ENCODE peak calls at places on chromosomes 1 and 21, in five cellular contexts. S is astrocyte, P is hepatocyte, Y is MM.1S, Z is HepG2. O is an unnamed sample.

GRCh38 chr21:44941567-44941966 is 1.7 kb downstream of the SLX9 start:
- DNase-seq in S (no peak), P (no peak), Y (no peak), Z (no peak), O (no peak)

GRCh38 chr1:43711049-43711448 is 3.7 kb downstream of the ST3GAL3 start:
- DNase-seq in S (peak; percentile 83), Y (no peak), Z (no peak), P (no peak), O (no peak)

GRCh38 chr21:31198575-31198974 is 145.5 kb downstream of the TIAM1 start:
- DNase-seq in Z (peak; percentile 30), Y (peak; percentile 62), P (peak; percentile 63), S (peak; percentile 23), O (peak; percentile 48)

GRCh38 chr1:181044449-181044966 is 10.7 kb downstream of the MR1 start:
- DNase-seq in Z (peak; percentile 82), Y (no peak), S (no peak), P (peak; percentile 85), O (peak; percentile 17)

GRCh38 chr1:226964068-226964425 is 24.0 kb downstream of the COQ8A start:
- DNase-seq in P (no peak), Z (no peak), Y (no peak), S (no peak), O (no peak)

GRCh38 chr1:203025721-203026665 is at the start of gene PPFIA4:
- DNase-seq in S (peak; percentile 39), P (peak; percentile 97), Z (no peak), Y (peak; percentile 94), O (peak; percentile 47)

GRCh38 chr1:8464377-8464776 is 146.5 kb downstream of the SLC45A1 start:
- DNase-seq in P (no peak), Y (no peak), S (no peak), Z (no peak), O (no peak)

GRCh38 chr1:209720326-209720725 is 15.7 kb downstream of the HSD11B1 start:
- DNase-seq in Y (no peak), S (no peak), Z (no peak), P (no peak), O (no peak)

GRCh38 chr21:39105341-39105765 is 77.9 kb downstream of the PSMG1 start:
- DNase-seq in S (no peak), Y (no peak), P (no peak), Z (peak; percentile 76), O (no peak)

GRCh38 chr1:7299994-7300393 is 471.1 kb upstream of the VAMP3 start:
- DNase-seq in S (peak; percentile 88), Z (no peak), Y (no peak), P (peak; percentile 30), O (no peak)

GRCh38 chr1:30538906-30539855 is 184.2 kb downstream of the MATN1 start:
- DNase-seq in Y (no peak), S (no peak), Z (no peak), P (no peak), O (no peak)

GRCh38 chr1:89356658-89357400 is 7.0 kb upstream of the GBP6 start:
- DNase-seq in Z (peak; percentile 89), S (peak; percentile 42), Y (no peak), P (peak; percentile 31), O (no peak)

DNA sequence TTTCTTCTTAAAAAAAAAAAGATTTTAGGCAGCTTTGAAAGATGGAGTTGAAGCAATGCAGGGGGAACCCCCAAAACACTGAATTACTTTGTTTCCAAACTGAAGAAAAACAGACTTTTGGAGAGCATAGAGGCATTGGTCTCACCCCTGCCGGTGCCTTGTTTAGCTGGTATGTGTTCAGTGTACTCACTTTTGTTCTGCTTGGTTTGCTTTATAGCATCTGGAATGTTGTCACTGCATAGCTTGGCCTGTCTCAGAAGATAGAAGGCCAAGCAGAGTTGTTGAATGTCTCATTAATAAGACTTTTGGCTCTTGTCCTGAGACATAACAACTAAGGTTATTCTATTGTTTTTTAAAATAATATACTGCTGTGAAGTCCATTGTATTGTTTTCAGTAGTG is 6.9 kb downstream of the THRAP3 start:
- DNase-seq in P (no peak), S (peak; percentile 31), Z (no peak), Y (no peak), O (no peak)
- H3K4me1 ChIP-seq in P (peaks cover 7% of the 10 kb centered on the region), S (peaks cover 11% of the 10 kb centered on the region), Z (peaks cover 81% of the 10 kb centered on the region), Y (no peaks in the 10 kb centered on the region), O (peaks cover 3% of the 10 kb centered on the region)

GRCh38 chr1:9687876-9688582 is 36.5 kb downstream of the PIK3CD start:
- DNase-seq in S (no peak), Y (peak; percentile 8), P (peak; percentile 38), Z (no peak), O (peak; percentile 16)
- TF ChIP-seq EZH2 in S (no peak), Y (no peak), P (no peak), Z (no peak), O (no peak)

DNA sequence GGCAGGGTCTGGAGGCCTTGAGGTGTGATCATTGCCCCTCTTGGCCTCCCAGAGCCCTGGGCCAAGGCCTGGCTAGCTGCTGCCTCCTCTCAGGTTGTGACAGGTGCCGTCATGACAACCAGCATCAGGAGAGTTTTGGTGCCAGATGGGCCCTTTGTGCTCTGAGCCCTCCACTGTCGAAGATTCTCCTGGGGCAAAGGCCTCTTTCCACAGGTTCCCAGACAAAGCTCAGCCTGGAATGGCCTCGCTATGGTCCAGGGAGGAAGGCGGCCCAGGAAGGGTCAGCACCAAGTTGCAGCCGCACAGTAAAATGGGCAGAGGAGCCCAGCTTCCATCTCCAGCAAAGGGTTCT is 78.4 kb downstream of the ALPL start:
- DNase-seq in Z (no peak), S (no peak), P (no peak), Y (no peak), O (no peak)
- H3K4me2 ChIP-seq in Z (peak overlapping the region; percentile 52), S (no peak overlapping the region), P (no peak overlapping the region), Y (no peak overlapping the region), O (no peak overlapping the region)

GRCh38 chr1:31574749-31575372 is 1.5 kb upstream of the TINAGL1 start:
- DNase-seq in Y (no peak), P (no peak), Z (no peak), S (no peak), O (peak; percentile 59)
- H3K4me1 ChIP-seq in Y (no peaks in the 10 kb centered on the region), P (peaks cover 62% of the 10 kb centered on the region), Z (peaks cover 81% of the 10 kb centered on the region), S (peaks cover 53% of the 10 kb centered on the region), O (peaks cover 72% of the 10 kb centered on the region)

DNA sequence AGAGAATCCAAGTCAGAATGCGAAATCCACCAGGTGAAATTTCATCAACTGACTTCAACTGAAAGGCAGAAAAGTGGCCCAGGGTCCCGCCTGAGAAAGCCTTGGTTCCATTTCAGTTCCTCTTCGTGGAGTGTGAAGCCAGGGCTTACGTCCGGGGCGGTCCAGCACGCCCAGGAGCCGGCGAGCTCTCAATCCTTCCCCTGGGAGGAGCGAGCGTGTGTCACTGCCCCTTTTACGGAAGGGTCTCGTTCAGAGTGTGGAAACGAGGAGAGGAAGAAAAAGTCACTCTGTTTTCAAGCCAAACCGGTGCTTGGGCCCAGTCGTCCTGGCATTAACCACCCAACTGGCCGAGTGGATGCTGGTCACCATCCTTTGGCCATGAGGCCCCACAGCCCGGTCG is 93.9 kb upstream of the ACTRT2 start:
- DNase-seq in P (no peak), Y (no peak), Z (no peak), S (no peak), O (no peak)
- TF ChIP-seq EZH2 in P (no peak), Y (no peak), Z (no peak), S (no peak), O (no peak)

GRCh38 chr1:32001863-32002262 is 11.8 kb upstream of the KHDRBS1 start:
- DNase-seq in Z (no peak), P (no peak), S (no peak), Y (no peak), O (no peak)

GRCh38 chr1:32010246-32010645 is 3.4 kb upstream of the KHDRBS1 start:
- DNase-seq in P (no peak), Z (no peak), Y (no peak), S (no peak), O (no peak)

GRCh38 chr1:32007591-32007940 is 6.1 kb upstream of the KHDRBS1 start:
- DNase-seq in Z (no peak), P (no peak), S (no peak), Y (no peak), O (no peak)

DNA sequence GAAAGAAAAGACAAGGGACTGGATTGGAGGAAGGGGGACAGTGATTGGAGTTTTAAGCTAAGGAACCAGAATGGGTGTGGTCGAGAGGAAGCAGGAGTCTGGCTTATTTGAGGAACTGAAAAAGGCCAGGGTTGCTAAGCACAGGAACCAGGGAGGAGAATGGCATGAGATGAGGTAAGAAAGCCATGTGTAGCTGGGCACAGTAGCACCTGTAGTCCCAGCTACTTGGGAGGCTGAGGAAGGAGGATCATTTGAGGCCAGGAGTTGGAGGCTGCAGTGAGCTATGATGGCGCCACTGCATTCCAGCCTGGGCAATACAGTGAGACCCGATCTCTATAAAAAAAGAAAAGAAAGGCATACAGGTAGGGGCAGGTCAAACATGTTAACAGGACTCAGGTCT is 8.1 kb upstream of the KHDRBS1 start:
- DNase-seq in Z (no peak), S (no peak), Y (no peak), P (no peak), O (no peak)
- H3K4me2 ChIP-seq in Z (no peak overlapping the region), S (no peak overlapping the region), Y (no peak overlapping the region), P (no peak overlapping the region), O (no peak overlapping the region)

GRCh38 chr1:236057546-236057945 is 7.3 kb downstream of the NID1 start:
- DNase-seq in S (no peak), Z (no peak), Y (no peak), P (no peak), O (no peak)
- H3K4me1 ChIP-seq in S (no peaks in the 10 kb centered on the region), Z (peaks cover 48% of the 10 kb centered on the region), Y (no peaks in the 10 kb centered on the region), P (peaks cover 6% of the 10 kb centered on the region), O (no peaks in the 10 kb centered on the region)

DNA sequence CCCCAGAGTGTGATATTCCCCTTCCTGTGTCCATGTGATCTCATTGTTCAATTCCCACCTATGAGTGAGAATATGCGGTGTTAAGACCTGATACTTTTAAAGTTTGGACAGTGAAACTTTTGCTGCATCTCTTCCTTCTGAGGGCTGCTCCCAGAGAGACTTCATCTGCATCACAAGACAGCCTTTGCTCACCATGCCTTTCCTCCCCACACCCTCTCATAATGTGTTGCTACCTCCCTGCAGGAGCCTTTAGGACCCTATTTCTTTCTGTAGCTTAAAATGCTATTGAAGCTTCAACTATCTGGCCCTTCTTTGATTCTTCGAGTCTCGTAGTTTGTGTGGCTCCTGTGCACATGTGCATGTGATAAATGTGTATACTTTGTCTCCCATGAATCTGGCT is 23.7 kb downstream of the LEPR start:
- DNase-seq in S (no peak), P (no peak), Y (no peak), Z (no peak), O (no peak)
- TF ChIP-seq EZH2 in S (no peak), P (no peak), Y (no peak), Z (no peak), O (no peak)

GRCh38 chr1:93148001-93148400 is 32.2 kb downstream of the TMED5 start:
- DNase-seq in S (no peak), Y (no peak), Z (no peak), P (no peak), O (no peak)

GRCh38 chr1:93143729-93144229 is 36.4 kb downstream of the TMED5 start:
- DNase-seq in P (no peak), S (no peak), Y (no peak), Z (no peak), O (no peak)

GRCh38 chr1:93142161-93142560 is 38.1 kb downstream of the TMED5 start:
- DNase-seq in Z (no peak), Y (no peak), P (no peak), S (no peak), O (no peak)

GRCh38 chr1:93140106-93140505 is 40.1 kb downstream of the TMED5 start:
- DNase-seq in Z (no peak), P (no peak), Y (no peak), S (no peak), O (no peak)

GRCh38 chr1:93143136-93143535 is 37.1 kb downstream of the TMED5 start:
- DNase-seq in P (no peak), S (peak; percentile 10), Y (no peak), Z (no peak), O (no peak)
- H3K4me2 ChIP-seq in P (no peak overlapping the region), S (no peak overlapping the region), Y (no peak overlapping the region), Z (no peak overlapping the region), O (no peak overlapping the region)

O was measured in PC-9.